ENCODE peak calls at places on chromosome 13, in five cellular contexts. B, M, H, P and Y are unnamed samples.

GRCh38 chr13:44710576-44710975 is 134.4 kb upstream of the TSC22D1 start:
- DNase-seq in B (peak), M (no peak), H (no peak), P (no peak), Y (no peak)

GRCh38 chr13:82259284-82259683 is 1623.0 kb downstream of the SLITRK1 start:
- DNase-seq in B (no peak), M (no peak), H (no peak), P (no peak), Y (no peak)

GRCh38 chr13:50090211-50090610 is 75.0 kb downstream of the KCNRG start:
- DNase-seq in B (no peak), M (no peak), H (no peak), P (no peak), Y (no peak)

GRCh38 chr13:101267656-101268055 is 148.7 kb downstream of the NALCN start:
- DNase-seq in B (peak), M (no peak), H (no peak), P (no peak), Y (no peak)

GRCh38 chr13:93298741-93299140 is 72.1 kb downstream of the GPC6 start:
- DNase-seq in B (no peak), M (no peak), H (no peak), P (no peak), Y (no peak)

GRCh38 chr13:110916671-110917142 is 1.8 kb upstream of the ANKRD10 start:
- DNase-seq in B (peak), M (no peak), H (no peak), P (no peak), Y (peak)

GRCh38 chr13:62337109-62337880 is 921.6 kb upstream of the PCDH20 start:
- DNase-seq in B (no peak), M (no peak), H (no peak), P (no peak), Y (no peak)

GRCh38 chr13:94249512-94249911 is 230.0 kb downstream of the DCT start:
- DNase-seq in B (peak), M (no peak), H (no peak), P (no peak), Y (no peak)

GRCh38 chr13:55062662-55063061 is 2034.0 kb downstream of the OLFM4 start:
- DNase-seq in B (no peak), M (no peak), H (no peak), P (no peak), Y (no peak)

GRCh38 chr13:80342541-80343371 is 1.8 kb upstream of the SPRY2 start:
- DNase-seq in B (peak), M (peak), H (peak), P (peak), Y (peak)

GRCh38 chr13:100440756-100441421 is 147.7 kb downstream of the GGACT start:
- DNase-seq in B (no peak), M (no peak), H (no peak), P (no peak), Y (no peak)

GRCh38 chr13:99392806-99393135 is 85.6 kb upstream of the GPR183 start:
- DNase-seq in B (no peak), M (no peak), H (no peak), P (no peak), Y (no peak)

GRCh38 chr13:56351041-56351440 is 789.7 kb upstream of the PRR20A start:
- DNase-seq in B (no peak), M (no peak), H (no peak), P (no peak), Y (no peak)

GRCh38 chr13:49400755-49401659 is 42.9 kb downstream of the CAB39L start:
- DNase-seq in B (peak), M (no peak), H (no peak), P (no peak), Y (peak)

GRCh38 chr13:33401238-33401637 is 115.7 kb upstream of the STARD13 start:
- DNase-seq in B (peak), M (no peak), H (no peak), P (no peak), Y (no peak)

GRCh38 chr13:23160241-23161175 is 20.3 kb upstream of the SGCG start:
- DNase-seq in B (no peak), M (no peak), H (no peak), P (no peak), Y (no peak)

GRCh38 chr13:79382545-79383275 is 23.3 kb downstream of the RBM26 start:
- DNase-seq in B (no peak), M (no peak), H (no peak), P (no peak), Y (peak)

GRCh38 chr13:28641600-28641926 is 17.4 kb upstream of the POMP start:
- DNase-seq in B (no peak), M (no peak), H (no peak), P (no peak), Y (no peak)

GRCh38 chr13:90445179-90445578 is 902.3 kb upstream of the MIR17HG start:
- DNase-seq in B (peak), M (no peak), H (no peak), P (no peak), Y (peak)

GRCh38 chr13:44917589-44918322 is 71.5 kb downstream of the NUFIP1 start:
- DNase-seq in B (peak), M (peak), H (peak), P (peak), Y (peak)